ENCODE peak calls at places on chromosomes 13 and 19, in ten cellular contexts. L is ovary, B is body of pancreas, W is breast epithelium, E is spleen, F is Peyer's patch, K is suprapubic skin, Q is A549, H is heart left ventricle, A is gastrocnemius medialis. C is an unnamed sample.
A peak's percentile ranks its signal among the peaks of the same experiment; 100 is the strongest.

GRCh38 chr19:40592170-40592569 is 9.0 kb upstream of the LTBP4 start:
- DNase-seq in W (no peak), K (no peak), F (no peak), Q (peak; percentile 92), E (no peak), B (no peak), A (no peak), H (no peak), L (no peak), C (no peak)

GRCh38 chr19:48452656-48453480 is 2.5 kb upstream of the KCNJ14 start:
- DNase-seq in F (no peak), H (no peak), Q (no peak), K (no peak), L (no peak), W (no peak), A (no peak), B (no peak), E (no peak), C (no peak)

GRCh38 chr13:26759907-26760834 is at the start of gene GPR12:
- DNase-seq in A (no peak), F (no peak), H (no peak), B (no peak), L (no peak), Q (no peak), K (no peak), W (no peak), E (no peak), C (no peak)

GRCh38 chr13:28659611-28659970 is 661 bp downstream of the POMP start:
- DNase-seq in W (no peak), L (no peak), B (no peak), Q (no peak), A (no peak), H (no peak), K (no peak), E (no peak), F (no peak), C (no peak)

GRCh38 chr13:40666905-40667621 is 622 bp upstream of the FOXO1 start:
- DNase-seq in A (peak; percentile 43), E (peak; percentile 94), L (peak; percentile 71), H (peak; percentile 65), Q (no peak), W (no peak), K (peak; percentile 86), F (peak; percentile 67), B (peak; percentile 80), C (peak; percentile 56)

GRCh38 chr13:107767119-107767518 is 448.2 kb downstream of the LIG4 start:
- DNase-seq in A (no peak), L (no peak), B (no peak), E (no peak), Q (no peak), W (no peak), K (no peak), F (no peak), H (no peak), C (no peak)

GRCh38 chr13:114019367-114019766 is 45.5 kb upstream of the C13orf46 start:
- DNase-seq in E (no peak), H (peak; percentile 16), K (no peak), A (no peak), L (no peak), W (no peak), F (no peak), B (no peak), Q (no peak), C (no peak)

GRCh38 chr19:5057860-5058259 is 88.9 kb downstream of the KDM4B start:
- DNase-seq in A (no peak), K (no peak), L (no peak), B (no peak), H (no peak), F (no peak), E (no peak), W (no peak), Q (peak; percentile 42), C (no peak)

GRCh38 chr19:50431343-50432220 is 1.1 kb upstream of the MYBPC2 start:
- DNase-seq in E (peak; percentile 95), F (peak; percentile 92), L (peak; percentile 90), H (peak; percentile 87), A (peak; percentile 81), B (peak; percentile 86), W (peak; percentile 85), K (peak; percentile 87), Q (peak; percentile 72), C (peak; percentile 78)

GRCh38 chr19:50433201-50434180 is 799 bp downstream of the MYBPC2 start:
- DNase-seq in K (no peak), H (no peak), L (no peak), E (no peak), B (no peak), W (no peak), Q (no peak), F (peak; percentile 33), A (no peak), C (no peak)

GRCh38 chr19:50430888-50431342 is 1.8 kb upstream of the MYBPC2 start:
- DNase-seq in B (no peak), Q (no peak), L (no peak), F (no peak), K (no peak), E (no peak), A (no peak), W (no peak), H (no peak), C (no peak)

GRCh38 chr19:50432221-50432626 is 468 bp upstream of the MYBPC2 start:
- DNase-seq in A (peak; percentile 67), E (no peak), K (no peak), W (no peak), Q (no peak), L (no peak), H (no peak), B (peak; percentile 36), F (no peak), C (no peak)

DNA sequence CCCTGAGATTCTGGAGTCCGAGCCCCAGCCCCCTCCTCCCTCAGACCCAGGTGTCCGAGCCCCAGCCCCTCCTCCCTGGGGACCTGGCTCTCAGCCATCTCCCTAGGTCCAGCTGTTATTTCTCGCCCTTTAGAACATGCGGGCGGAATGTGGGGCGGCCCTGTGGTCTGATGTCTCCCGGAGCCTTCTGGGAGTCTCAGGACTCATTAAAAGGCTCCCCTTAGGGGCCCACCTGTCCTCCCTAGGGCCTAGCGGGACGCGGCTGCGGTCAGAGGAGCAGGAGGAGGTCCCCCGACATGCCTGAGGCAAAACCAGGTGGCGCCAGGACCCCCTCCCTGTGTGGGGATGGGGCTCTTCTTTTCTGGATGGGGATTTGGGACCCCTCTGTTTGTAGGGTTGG is at the start of gene MYBPC2:
- DNase-seq in F (no peak), B (peak; percentile 31), L (peak; percentile 49), E (no peak), Q (no peak), K (no peak), H (no peak), W (no peak), A (peak; percentile 68), C (no peak)
- TF ChIP-seq POLR2A in F (no peak), B (no peak), L (no peak), E (no peak), Q (no peak), K (no peak), H (no peak), W (no peak), A (no peak), C (no peak)

GRCh38 chr13:87274209-87274819 is 396.9 kb upstream of the SLITRK5 start:
- DNase-seq in H (no peak), E (no peak), A (no peak), K (no peak), L (no peak), W (no peak), F (no peak), Q (peak; percentile 42), B (peak; percentile 42), C (no peak)

DNA sequence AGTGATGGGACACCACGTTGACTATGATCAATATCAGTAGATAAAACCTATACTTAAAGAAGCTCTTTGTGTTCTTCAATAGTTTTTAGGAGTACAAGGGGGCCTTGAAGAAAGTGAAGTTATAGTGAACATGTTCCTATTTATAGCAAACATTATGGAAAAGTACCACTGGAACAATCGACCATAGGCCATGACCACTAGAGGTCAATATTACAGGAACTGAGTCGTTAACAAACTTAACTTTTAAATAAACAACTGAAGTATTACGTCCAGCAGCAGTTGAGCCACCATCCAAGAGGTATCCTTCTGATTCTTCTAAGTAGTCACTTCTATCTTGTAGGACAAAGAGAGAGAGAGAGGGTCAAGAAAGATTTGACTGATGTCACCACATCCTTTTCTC is 391.0 kb upstream of the SLITRK5 start:
- DNase-seq in B (no peak), E (no peak), W (no peak), L (no peak), Q (peak; percentile 2), H (no peak), K (no peak), A (no peak), F (no peak), C (no peak)
- TF ChIP-seq CTCF in B (no peak), E (no peak), W (no peak), L (no peak), Q (no peak), H (no peak), K (no peak), A (no peak), F (no peak), C (no peak)

DNA sequence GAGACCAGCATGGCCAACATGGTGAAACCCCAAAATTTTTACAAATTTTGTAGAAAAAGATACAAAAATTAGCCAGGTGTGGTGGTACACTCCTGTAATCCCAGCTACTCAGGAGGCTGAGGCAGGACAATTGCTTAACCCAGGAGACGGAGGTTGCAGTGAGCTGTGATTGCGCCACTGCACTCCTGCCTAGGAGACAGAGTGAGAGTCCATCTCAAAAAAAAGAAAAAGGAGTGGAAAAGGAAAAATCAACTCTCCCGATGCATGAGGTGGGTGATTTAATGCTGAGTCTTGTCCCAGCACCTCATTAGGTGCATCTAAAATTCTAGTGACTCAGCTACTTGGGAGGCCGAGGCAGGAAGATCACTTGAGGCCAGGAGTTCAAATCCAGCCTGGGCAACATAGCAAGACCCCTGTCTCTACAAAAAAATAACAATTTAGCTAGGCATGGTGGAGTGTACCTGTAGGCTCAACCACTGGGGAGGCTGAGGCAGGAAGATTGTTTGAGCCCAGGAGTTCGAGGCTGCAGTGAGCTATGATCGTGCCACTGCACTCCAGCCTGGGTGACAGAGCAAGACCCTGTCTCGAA is 19.8 kb downstream of the GTPBP3 start:
- DNase-seq in F (no peak), W (no peak), L (no peak), Q (no peak), H (no peak), K (no peak), E (no peak), A (no peak), B (no peak), C (no peak)
- TF ChIP-seq POLR2A in F (no peak), W (no peak), L (no peak), Q (no peak), H (no peak), K (no peak), E (no peak), A (no peak), B (no peak), C (no peak)

DNA sequence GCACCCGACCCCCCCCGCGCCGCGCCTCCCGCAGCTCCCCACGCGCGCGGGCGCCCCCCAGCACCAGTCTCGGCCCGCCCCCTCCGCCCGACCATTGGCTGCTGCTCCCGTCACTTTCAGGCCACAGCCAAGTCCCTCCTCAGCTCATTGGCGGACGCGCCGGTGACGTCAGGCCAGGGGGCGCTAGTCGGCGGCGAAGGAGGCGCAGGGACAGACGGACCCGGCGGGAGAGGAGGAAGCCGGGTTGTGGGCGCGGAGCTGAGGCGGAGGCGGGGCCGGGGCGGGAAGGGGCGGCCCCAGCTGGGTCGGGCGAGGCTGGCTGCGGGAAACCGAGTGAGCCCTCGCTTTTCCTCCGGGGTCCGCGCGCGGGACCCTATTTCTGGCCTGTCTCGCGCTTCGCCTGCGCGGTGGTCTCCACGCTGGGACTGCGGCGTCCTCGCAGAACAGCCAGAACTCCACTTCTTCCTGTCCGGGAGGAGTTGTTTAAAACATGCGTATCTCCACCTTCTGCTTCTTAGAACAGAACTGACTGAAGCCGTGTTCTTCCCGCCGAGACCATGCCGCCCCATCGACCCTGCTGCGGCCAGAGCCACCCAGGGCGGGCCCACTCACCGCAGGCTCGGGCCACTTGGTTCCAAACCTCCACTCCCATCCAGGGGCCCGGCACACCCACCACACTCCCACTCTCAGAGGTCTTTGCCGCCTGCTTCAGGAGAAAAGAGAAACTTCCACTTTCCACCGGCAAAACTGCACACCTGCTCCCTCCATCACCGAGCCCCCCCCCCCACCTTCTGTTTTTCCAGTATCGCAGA is 459 bp upstream of the TMTC4 start:
- DNase-seq in H (peak; percentile 99), B (peak; percentile 99), E (peak; percentile 100), Q (peak; percentile 96), W (peak; percentile 99), A (peak; percentile 98), L (peak; percentile 100), F (peak; percentile 100), K (peak; percentile 100), C (peak; percentile 100)
- TF ChIP-seq CTCF in H (peak; percentile 51), B (no peak), E (peak; percentile 60), Q (no peak), W (no peak), A (peak; percentile 40), L (no peak), F (no peak), K (peak; percentile 39), C (no peak)

C was measured in lower leg skin.